ENCODE peak calls at places on chromosome 11, in four cellular contexts. E is neural crest cell, Y is brain microvascular endothelial cell, L is RWPE1. G is an unnamed sample.

GRCh38 chr11:123107945-123108344 is 46.0 kb upstream of the HSPA8 start:
- DNase-seq in L (no peak), E (no peak), Y (no peak), G (no peak)

GRCh38 chr11:41281131-41281742 is 178.2 kb downstream of the LRRC4C start:
- DNase-seq in E (no peak), Y (peak; percentile 50), L (peak; percentile 3), G (no peak)

GRCh38 chr11:17921620-17922473 is 91.0 kb downstream of the SERGEF start:
- DNase-seq in E (no peak), L (no peak), Y (peak; percentile 15), G (no peak)

GRCh38 chr11:33620423-33621120 is 80.1 kb downstream of the C11orf91 start:
- DNase-seq in Y (peak; percentile 30), L (no peak), E (no peak), G (no peak)

GRCh38 chr11:102341844-102342318 is 5.1 kb upstream of the BIRC2 start:
- DNase-seq in Y (peak; percentile 85), E (peak; percentile 80), L (peak; percentile 64), G (no peak)

GRCh38 chr11:130866831-130867230 is 49.4 kb downstream of the SNX19 start:
- DNase-seq in E (no peak), Y (no peak), L (no peak), G (no peak)

GRCh38 chr11:118002010-118002540 is 15.9 kb downstream of the IL10RA start:
- DNase-seq in Y (no peak), E (no peak), L (no peak), G (no peak)

GRCh38 chr11:65423516-65424199 is 1.1 kb downstream of the NEAT1 start:
- DNase-seq in Y (no peak), L (no peak), E (no peak), G (no peak)

GRCh38 chr11:62001450-62002178 is 34.2 kb upstream of the FTH1 start:
- DNase-seq in E (no peak), Y (no peak), L (no peak), G (no peak)

GRCh38 chr11:11252403-11252802 is 100.6 kb downstream of the CSNK2A3 start:
- DNase-seq in Y (no peak), L (no peak), E (no peak), G (no peak)

GRCh38 chr11:80595011-80595410 is 1154.2 kb upstream of the TENM4 start:
- DNase-seq in Y (peak; percentile 79), L (peak; percentile 31), E (no peak), G (no peak)

GRCh38 chr11:57885298-57886035 is 123.9 kb downstream of the CTNND1 start:
- DNase-seq in L (peak; percentile 25), E (peak; percentile 2), Y (peak; percentile 37), G (no peak)

GRCh38 chr11:23727821-23728220 is 769.0 kb upstream of the LUZP2 start:
- DNase-seq in E (no peak), Y (peak; percentile 79), L (peak; percentile 62), G (no peak)

GRCh38 chr11:46361283-46362145 is 14.3 kb downstream of the DGKZ start:
- DNase-seq in L (no peak), Y (peak; percentile 69), E (no peak), G (no peak)

GRCh38 chr11:45079943-45080719 is 66.3 kb upstream of the PRDM11 start:
- DNase-seq in Y (no peak), L (no peak), E (no peak), G (no peak)

GRCh38 chr11:43685483-43685882 is 4.9 kb downstream of the HSD17B12 start:
- DNase-seq in Y (no peak), E (no peak), L (no peak), G (no peak)

GRCh38 chr11:119087747-119088241 is 3.1 kb downstream of the HMBS start:
- DNase-seq in Y (no peak), L (no peak), E (no peak), G (no peak)

GRCh38 chr11:83293436-83293732 is 7.2 kb upstream of the CCDC90B start:
- DNase-seq in L (no peak), E (no peak), Y (no peak), G (no peak)

GRCh38 chr11:96329419-96329818 is 13.6 kb downstream of the MAML2 start:
- DNase-seq in Y (no peak), L (no peak), E (no peak), G (no peak)

GRCh38 chr11:119249671-119250010 is 43.5 kb downstream of the CBL start:
- DNase-seq in Y (no peak), L (no peak), E (no peak), G (no peak)

GRCh38 chr11:59669611-59670009 is 773 bp upstream of the PATL1 start:
- DNase-seq in Y (peak; percentile 40), L (peak; percentile 45), E (peak; percentile 12), G (peak; percentile 38)

GRCh38 chr11:75583710-75584658 is 21.9 kb downstream of the SERPINH1 start:
- DNase-seq in L (no peak), E (peak; percentile 43), Y (no peak), G (peak; percentile 41)

GRCh38 chr11:61551630-61552029 is 29.2 kb downstream of the SYT7 start:
- DNase-seq in L (no peak), Y (no peak), E (no peak), G (no peak)

GRCh38 chr11:131675489-131675888 is 305.1 kb downstream of the NTM start:
- DNase-seq in E (no peak), L (no peak), Y (peak; percentile 47), G (no peak)

GRCh38 chr11:10898763-10899541 is 41.1 kb upstream of the ZBED5 start:
- DNase-seq in Y (no peak), E (no peak), L (no peak), G (no peak)

GRCh38 chr11:132114185-132114584 is 743.8 kb downstream of the NTM start:
- DNase-seq in L (no peak), E (peak; percentile 26), Y (no peak), G (no peak)

GRCh38 chr11:75014129-75014528 is 25.4 kb downstream of the NEU3 start:
- DNase-seq in E (no peak), L (peak; percentile 46), Y (peak; percentile 64), G (no peak)

GRCh38 chr11:73288197-73288872 is 16.2 kb downstream of the P2RY6 start:
- DNase-seq in Y (no peak), L (no peak), E (no peak), G (no peak)

GRCh38 chr11:124983674-124984511 is 29.9 kb downstream of the CCDC15 start:
- DNase-seq in E (no peak), Y (no peak), L (no peak), G (no peak)

GRCh38 chr11:124984512-124984854 is 30.5 kb downstream of the CCDC15 start:
- DNase-seq in E (no peak), L (no peak), Y (no peak), G (no peak)

GRCh38 chr11:124987096-124987495 is 33.1 kb downstream of the CCDC15 start:
- DNase-seq in Y (no peak), E (no peak), L (no peak), G (no peak)

DNA sequence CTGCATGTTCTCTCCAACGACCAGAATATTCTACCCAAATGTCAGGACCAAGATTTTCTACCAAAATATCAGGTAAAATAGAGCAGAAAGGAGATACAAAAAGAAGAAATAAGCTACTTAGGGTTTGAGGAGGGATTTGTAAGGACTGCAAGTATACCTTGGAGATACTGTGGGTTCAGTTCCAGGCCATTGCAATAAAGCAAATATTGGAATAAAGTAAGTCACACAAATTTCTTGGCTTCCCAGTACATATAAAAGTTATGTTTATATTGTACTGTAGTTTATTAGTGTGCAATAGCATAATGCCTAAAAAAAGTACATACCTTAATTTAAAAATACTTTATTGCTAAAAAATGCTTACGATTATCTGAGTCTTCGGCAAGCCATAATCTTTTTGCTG is 34.1 kb downstream of the CCDC15 start:
- DNase-seq in L (no peak), Y (no peak), E (no peak), G (no peak)
- TF ChIP-seq CTCF in L (no peak), Y (no peak), E (no peak), G (no peak)

DNA sequence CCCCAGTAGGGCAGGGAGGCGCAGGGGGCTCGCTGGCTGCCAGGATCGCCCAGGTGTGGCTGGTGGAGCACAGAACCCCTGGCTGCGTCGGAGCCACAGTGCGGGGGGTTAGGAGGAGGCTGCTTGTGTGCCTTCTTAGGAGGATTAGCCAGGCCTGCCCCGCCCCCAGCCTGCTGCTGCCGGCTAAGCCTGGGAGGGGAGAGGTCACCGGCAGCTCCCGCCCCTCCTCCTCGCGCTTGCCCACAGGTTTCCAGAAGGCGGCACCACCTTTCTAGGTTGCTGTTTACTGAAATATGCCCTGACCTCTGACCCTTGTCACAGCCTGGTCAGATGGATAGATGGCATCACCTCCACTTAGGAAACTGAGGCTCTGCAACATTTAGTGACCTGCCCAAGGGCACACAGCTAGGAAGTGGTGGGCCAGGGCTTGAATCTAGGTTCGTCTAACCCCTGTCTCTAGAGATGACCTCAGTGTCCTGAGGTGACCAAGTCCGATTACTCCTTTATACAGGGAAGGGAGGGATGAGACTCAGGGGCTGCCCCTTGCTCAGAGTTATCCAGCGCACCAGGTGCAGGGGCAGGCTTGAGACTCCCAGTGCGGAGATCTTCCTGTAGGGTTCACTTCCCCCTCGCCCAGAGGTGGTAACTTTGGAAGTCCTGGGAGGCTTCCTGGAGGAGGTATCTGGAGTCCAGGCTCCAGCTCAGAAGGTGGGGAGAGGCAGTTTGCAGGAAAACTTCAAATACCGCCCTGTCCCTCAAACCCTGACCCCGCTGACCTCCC is 44.0 kb downstream of the MYO7A start:
- DNase-seq in L (no peak), Y (no peak), E (peak; percentile 38), G (peak; percentile 98)
- TF ChIP-seq CTCF in L (no peak), Y (no peak), E (no peak), G (no peak)

DNA sequence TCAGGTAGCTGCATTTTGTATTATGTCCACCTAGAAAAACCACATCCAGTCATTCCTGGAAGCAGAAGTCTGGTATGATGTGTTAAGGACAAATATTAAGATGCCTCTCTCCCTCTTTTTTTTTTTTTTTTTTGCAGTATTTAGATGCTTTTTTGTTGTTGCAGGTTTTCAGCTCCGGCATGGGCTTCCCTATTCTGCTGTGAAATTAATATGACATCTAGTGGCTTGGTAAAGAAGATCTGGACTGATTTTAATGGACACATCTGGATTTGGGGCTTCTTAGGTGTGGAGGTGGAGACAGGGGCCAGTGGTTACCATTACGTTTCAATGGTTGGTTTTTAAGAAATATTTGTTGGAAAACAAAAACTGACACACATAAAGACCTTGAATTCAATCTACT is 47.5 kb upstream of the RASSF10 start:
- DNase-seq in L (peak; percentile 9), Y (no peak), E (no peak), G (no peak)
- TF ChIP-seq CTCF in L (peak; percentile 14), Y (peak; percentile 27), E (no peak), G (peak; percentile 20)

GRCh38 chr11:26753738-26754504 is 32.1 kb upstream of the SLC5A12 start:
- DNase-seq in E (peak; percentile 20), L (peak; percentile 62), Y (peak; percentile 76), G (no peak)
- TF ChIP-seq CTCF in E (peak; percentile 90), L (peak; percentile 78), Y (peak; percentile 79), G (peak; percentile 74)

G was measured in D721Med.